ENCODE peak calls at places on chromosomes 5 and 9, in five cellular contexts. M, D, N, P and V are unnamed samples.

GRCh38 chr9:34898846-34899245 is 59.2 kb upstream of the PHF24 start:
- DNase-seq in M (no peak), D (no peak), N (no peak), P (no peak), V (no peak)

GRCh38 chr9:36148652-36149051 is 12.1 kb downstream of the GLIPR2 start:
- DNase-seq in M (no peak), D (no peak), N (peak; percentile 99), P (peak; percentile 97), V (peak; percentile 79)

GRCh38 chr9:127004946-127005769 is 90.6 kb downstream of the RALGPS1 start:
- DNase-seq in M (no peak), D (no peak), N (peak; percentile 44), P (peak; percentile 46), V (no peak)

GRCh38 chr5:109016300-109016699 is 268.6 kb downstream of the FER start:
- DNase-seq in M (no peak), D (no peak), N (no peak), P (no peak), V (no peak)

GRCh38 chr9:97615439-97616072 is 17.6 kb downstream of the TSTD2 start:
- DNase-seq in M (peak; percentile 50), D (peak; percentile 69), N (peak; percentile 68), P (peak; percentile 47), V (no peak)

GRCh38 chr5:17895296-17896058 is 261.2 kb downstream of the TAF11L14 start:
- DNase-seq in M (no peak), D (no peak), N (no peak), P (no peak), V (no peak)

GRCh38 chr9:98130576-98131228 is 11.7 kb upstream of the TRIM14 start:
- DNase-seq in M (no peak), D (no peak), N (no peak), P (no peak), V (no peak)

GRCh38 chr9:115015018-115015635 is 84.7 kb upstream of the TNFSF8 start:
- DNase-seq in M (peak; percentile 15), D (peak; percentile 41), N (peak; percentile 54), P (peak; percentile 15), V (no peak)

GRCh38 chr9:131879531-131880290 is 139.8 kb upstream of the RAPGEF1 start:
- DNase-seq in M (no peak), D (no peak), N (no peak), P (no peak), V (no peak)

GRCh38 chr5:32190094-32190493 is 16.0 kb upstream of the GOLPH3 start:
- DNase-seq in M (no peak), D (no peak), N (peak; percentile 8), P (no peak), V (peak; percentile 83)

GRCh38 chr9:108776920-108777650 is 78.7 kb downstream of the ACTL7B start:
- DNase-seq in M (no peak), D (no peak), N (peak; percentile 79), P (peak; percentile 88), V (no peak)

GRCh38 chr9:21994526-21994995 is at the start of gene CDKN2B-AS1:
- DNase-seq in M (peak; percentile 25), D (peak; percentile 53), N (peak; percentile 83), P (no peak), V (no peak)

GRCh38 chr5:37926732-37927131 is 86.9 kb upstream of the GDNF start:
- DNase-seq in M (no peak), D (no peak), N (no peak), P (no peak), V (no peak)
- TF ChIP-seq CTCF in M (no peak), D (no peak), N (peak; percentile 1), P (no peak), V (peak; percentile 11)

GRCh38 chr9:69118656-69119055 is 55.4 kb upstream of the TJP2 start:
- DNase-seq in M (no peak), D (no peak), N (no peak), P (no peak), V (no peak)

GRCh38 chr9:69121155-69122085 is 52.7 kb upstream of the TJP2 start:
- DNase-seq in M (peak; percentile 53), D (peak; percentile 71), N (peak; percentile 17), P (no peak), V (no peak)

GRCh38 chr9:69120380-69121154 is 53.5 kb upstream of the TJP2 start:
- DNase-seq in M (peak; percentile 82), D (peak; percentile 48), N (no peak), P (no peak), V (no peak)

GRCh38 chr9:69122391-69123141 is 51.5 kb upstream of the TJP2 start:
- DNase-seq in M (no peak), D (no peak), N (peak; percentile 84), P (peak; percentile 71), V (no peak)

GRCh38 chr9:69122086-69122390 is 52.0 kb upstream of the TJP2 start:
- DNase-seq in M (peak; percentile 39), D (peak; percentile 72), N (peak; percentile 77), P (peak; percentile 12), V (no peak)
- TF ChIP-seq CTCF in M (no peak), D (no peak), N (no peak), P (no peak), V (no peak)

DNA sequence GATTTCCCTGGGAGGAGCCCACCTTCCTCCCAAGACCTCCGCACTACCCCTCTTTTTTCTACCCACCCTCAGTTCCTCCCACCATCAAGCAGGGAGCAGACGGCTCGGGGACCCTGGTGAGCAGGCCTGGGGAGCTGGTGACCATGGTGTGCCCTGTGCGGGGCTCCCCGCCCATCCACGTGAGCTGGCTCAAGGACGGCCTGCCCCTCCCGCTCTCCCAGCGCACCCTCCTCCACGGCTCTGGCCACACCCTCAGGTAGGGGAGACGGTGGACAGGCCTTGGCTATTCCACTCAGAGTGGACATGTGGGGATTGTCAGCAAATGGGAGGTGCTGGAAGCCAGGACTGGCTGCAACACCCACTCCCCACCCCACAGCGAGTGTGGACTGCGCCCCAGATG is 52.9 kb upstream of the ASS1 start:
- DNase-seq in M (no peak), D (no peak), N (no peak), P (no peak), V (no peak)
- TF ChIP-seq CTCF in M (no peak), D (no peak), N (no peak), P (no peak), V (no peak)

GRCh38 chr5:134524826-134525686 is at the start of gene JADE2:
- DNase-seq in M (peak; percentile 19), D (peak; percentile 40), N (peak; percentile 74), P (no peak), V (no peak)
- TF ChIP-seq CTCF in M (no peak), D (no peak), N (peak; percentile 1), P (no peak), V (peak; percentile 4)

DNA sequence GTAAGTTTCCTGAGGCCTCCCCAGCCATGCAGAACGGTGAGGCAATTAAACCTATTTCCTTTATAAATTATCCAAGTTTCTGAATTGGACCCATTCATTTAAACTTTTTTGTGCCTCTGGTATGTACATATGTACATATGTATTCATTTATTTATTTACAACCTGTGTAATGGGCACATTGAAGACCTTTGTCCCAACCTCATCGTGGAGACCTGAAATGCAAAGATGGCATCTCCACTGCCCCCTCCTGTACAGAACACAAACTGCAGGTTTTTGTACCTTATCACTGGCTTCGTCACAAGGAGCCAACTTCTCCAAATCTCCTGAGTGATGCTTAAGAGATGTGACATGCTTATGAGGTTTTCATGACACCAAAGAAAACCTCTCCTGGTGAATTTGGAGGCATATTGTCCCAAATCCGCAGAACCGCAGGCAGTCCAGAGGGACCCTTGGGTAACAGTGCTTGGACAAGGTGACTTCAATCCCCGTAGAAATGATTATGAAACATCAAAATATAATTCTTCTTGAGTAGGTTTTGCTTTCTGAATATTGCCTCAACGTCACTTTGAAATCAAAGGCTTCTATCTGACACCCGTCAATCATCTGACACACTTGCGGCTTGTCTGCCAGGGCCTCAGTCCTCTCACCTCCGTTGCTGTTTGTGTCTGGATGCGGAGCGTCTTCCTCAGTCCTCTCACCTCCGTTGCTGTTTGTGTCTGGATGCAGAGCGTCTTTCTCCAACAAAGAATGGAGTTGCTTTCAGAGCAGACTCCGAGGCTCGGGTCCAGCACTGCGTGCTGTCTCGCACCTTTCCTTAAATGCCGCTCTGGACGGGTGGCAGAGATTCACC is 135.0 kb upstream of the IRX4 start:
- DNase-seq in M (no peak), D (no peak), N (no peak), P (no peak), V (no peak)
- TF ChIP-seq CTCF in M (peak; percentile 44), D (peak; percentile 50), N (peak; percentile 7), P (peak; percentile 36), V (peak; percentile 49)

GRCh38 chr5:104345513-104345823 is 782.9 kb upstream of the NUDT12 start:
- DNase-seq in M (no peak), D (no peak), N (no peak), P (no peak), V (no peak)

GRCh38 chr5:104352954-104353353 is 790.4 kb upstream of the NUDT12 start:
- DNase-seq in M (no peak), D (no peak), N (no peak), P (no peak), V (no peak)

GRCh38 chr5:104344809-104345512 is 782.4 kb upstream of the NUDT12 start:
- DNase-seq in M (no peak), D (no peak), N (peak; percentile 39), P (peak; percentile 37), V (no peak)

DNA sequence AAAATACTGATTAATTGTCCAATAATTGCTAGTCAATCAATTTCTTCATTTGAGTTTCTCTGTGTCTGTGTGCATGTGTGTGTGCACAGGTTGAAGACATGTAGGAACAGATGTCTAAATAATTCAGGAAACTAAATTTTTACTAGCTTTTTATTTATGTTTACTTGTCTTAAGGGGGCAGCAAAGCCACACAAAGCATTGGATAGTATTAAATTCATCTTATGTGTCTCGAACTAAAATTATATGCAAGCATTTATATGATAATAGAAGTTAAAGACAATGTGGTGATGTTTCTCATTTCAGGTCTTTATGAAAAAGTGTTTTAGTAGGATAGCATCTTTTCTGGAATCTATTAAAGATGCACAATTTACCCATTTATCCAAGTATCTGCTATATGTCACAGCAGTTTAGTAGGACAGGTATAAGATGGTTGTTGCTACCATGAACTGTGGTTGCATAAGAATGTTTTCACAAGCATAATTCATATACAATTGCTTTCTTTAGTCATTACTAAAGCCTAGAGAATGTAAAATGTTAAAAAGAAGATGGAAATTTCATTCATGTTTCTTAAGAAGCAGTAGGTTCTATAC is 784.6 kb upstream of the NUDT12 start:
- DNase-seq in M (no peak), D (no peak), N (peak; percentile 48), P (peak; percentile 42), V (no peak)
- TF ChIP-seq CTCF in M (peak; percentile 54), D (peak; percentile 22), N (peak; percentile 20), P (peak; percentile 26), V (no peak)

DNA sequence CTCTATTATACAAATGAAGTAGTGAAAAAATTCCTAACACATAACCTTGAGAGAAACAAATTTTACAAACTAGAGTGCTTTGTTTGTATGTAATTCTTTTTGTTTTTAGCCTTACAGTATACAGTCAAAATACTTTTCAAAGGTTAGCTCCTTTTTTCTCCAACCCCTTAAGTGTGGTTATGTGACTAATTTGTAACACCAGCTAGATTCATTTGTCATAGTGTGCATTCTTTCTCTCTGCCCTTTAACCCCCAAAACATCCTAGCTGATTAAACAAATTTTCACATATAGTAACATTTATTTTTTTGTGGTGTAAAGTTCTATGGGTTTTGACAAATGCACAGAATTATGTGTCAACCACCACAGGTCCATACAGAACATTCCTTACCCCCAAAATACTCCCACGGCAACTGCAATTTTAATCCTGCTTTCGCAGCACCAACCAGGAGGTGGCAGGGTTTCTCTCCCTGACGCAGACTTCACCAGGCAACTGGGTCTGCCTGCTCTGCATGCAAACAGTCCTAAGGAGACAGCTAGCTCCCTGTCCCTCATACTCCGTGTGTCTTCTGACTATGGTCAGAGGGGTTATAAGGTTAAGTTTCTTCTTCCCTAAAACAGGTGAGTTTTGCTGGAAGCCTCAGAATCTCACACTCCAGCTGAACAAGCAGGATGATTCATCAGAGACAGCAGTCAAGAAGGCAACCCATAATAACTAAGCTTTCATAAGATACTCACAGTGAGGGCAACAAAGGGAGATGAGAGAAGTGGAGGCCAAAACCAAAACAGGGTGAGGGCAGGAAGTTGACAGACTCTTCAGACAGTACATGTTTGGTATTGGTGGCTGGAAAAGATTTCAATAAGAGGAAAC is 44.5 kb upstream of the NR5A1 start:
- DNase-seq in M (peak; percentile 32), D (peak; percentile 59), N (peak; percentile 77), P (peak; percentile 51), V (no peak)
- TF ChIP-seq CTCF in M (peak; percentile 80), D (peak; percentile 61), N (peak; percentile 82), P (peak; percentile 86), V (peak; percentile 86)